ENCODE peak calls at places on chromosomes 16 and 17, in nine cellular contexts. M, E, R, G, C, W, D, J and T are unnamed samples.

GRCh38 chr16:67164599-67165061 is at the start of gene HSF4:
- DNase-seq in M (no peak), D (peak), E (no peak), G (no peak), W (no peak), R (peak), C (no peak), J (peak), T (no peak)

GRCh38 chr17:67365762-67366192 is 600 bp downstream of the PSMD12 start:
- DNase-seq in D (no peak), G (peak), E (no peak), M (no peak), J (no peak), W (no peak), R (no peak), C (no peak), T (no peak)

GRCh38 chr17:53630115-53630514 is 192.6 kb upstream of the KIF2B start:
- DNase-seq in R (no peak), W (no peak), M (no peak), D (no peak), E (no peak), G (no peak), C (no peak), J (no peak), T (no peak)

GRCh38 chr16:10495031-10495345 is 85.4 kb downstream of the EMP2 start:
- DNase-seq in E (no peak), G (no peak), M (no peak), J (no peak), W (no peak), C (no peak), D (no peak), R (no peak), T (no peak)

GRCh38 chr16:76278976-76279375 is 1.8 kb downstream of the CNTNAP4 start:
- DNase-seq in G (no peak), D (no peak), M (no peak), J (no peak), R (no peak), W (no peak), E (no peak), C (no peak), T (no peak)

GRCh38 chr16:31453255-31454204 is 5.8 kb upstream of the ARMC5 start:
- DNase-seq in W (no peak), C (no peak), J (peak), G (peak), R (peak), M (no peak), D (peak), E (no peak), T (no peak)

GRCh38 chr16:51137097-51137496 is 14.0 kb downstream of the SALL1 start:
- DNase-seq in E (no peak), J (no peak), M (no peak), C (no peak), W (no peak), R (no peak), G (no peak), D (no peak), T (no peak)

GRCh38 chr16:5580320-5580719 is 482.7 kb upstream of the EEF2KMT start:
- DNase-seq in R (no peak), C (no peak), M (no peak), J (no peak), W (no peak), D (no peak), G (no peak), E (no peak), T (no peak)

GRCh38 chr17:45668316-45668715 is 115.8 kb upstream of the CRHR1 start:
- DNase-seq in D (no peak), E (no peak), M (no peak), J (no peak), W (no peak), R (no peak), C (no peak), G (no peak), T (no peak)

GRCh38 chr17:51085150-51085805 is 35.4 kb downstream of the SPAG9 start:
- DNase-seq in W (no peak), C (no peak), D (no peak), M (no peak), E (no peak), R (no peak), J (no peak), G (peak), T (no peak)

GRCh38 chr16:11687606-11688519 is 19.6 kb downstream of the SNN start:
- DNase-seq in J (no peak), G (no peak), C (no peak), M (no peak), E (no peak), W (no peak), R (no peak), D (no peak), T (no peak)

GRCh38 chr16:85151603-85152413 is 39.5 kb upstream of the CIBAR2 start:
- DNase-seq in M (no peak), R (no peak), E (no peak), G (peak), W (peak), C (no peak), D (peak), J (peak), T (no peak)

GRCh38 chr16:28609631-28610594 is at the start of gene SULT1A1:
- DNase-seq in M (no peak), D (peak), C (peak), W (no peak), G (no peak), E (no peak), R (peak), J (peak), T (no peak)

GRCh38 chr17:47829870-47830269 is 1.5 kb downstream of the MRPL10 start:
- DNase-seq in M (no peak), G (no peak), R (no peak), E (no peak), C (no peak), W (no peak), J (no peak), D (no peak), T (no peak)

GRCh38 chr16:12459401-12459791 is 344.3 kb downstream of the CPPED1 start:
- DNase-seq in C (peak), G (no peak), R (no peak), W (peak), D (peak), J (peak), E (no peak), M (no peak), T (no peak)

GRCh38 chr17:5014357-5014756 is 16.6 kb downstream of the KIF1C start:
- DNase-seq in W (no peak), E (no peak), J (no peak), R (no peak), D (no peak), G (no peak), M (no peak), C (no peak), T (no peak)

GRCh38 chr17:75723201-75723930 is 2.1 kb downstream of the ITGB4 start:
- DNase-seq in D (peak), E (no peak), W (no peak), C (no peak), M (no peak), J (no peak), G (no peak), R (peak), T (no peak)

GRCh38 chr16:68447721-68448359 is 468 bp downstream of the SMPD3 start:
- DNase-seq in C (peak), E (no peak), R (no peak), G (no peak), D (no peak), W (no peak), J (no peak), M (no peak), T (no peak)

GRCh38 chr16:31093132-31093703 is 1.4 kb downstream of the VKORC1 start:
- DNase-seq in E (no peak), R (peak), D (peak), G (peak), W (no peak), J (no peak), C (no peak), M (no peak), T (no peak)

GRCh38 chr16:89114159-89114981 is 20.7 kb downstream of the ACSF3 start:
- DNase-seq in E (no peak), D (no peak), W (peak), R (peak), J (peak), C (peak), G (peak), M (no peak), T (no peak)

GRCh38 chr16:8955828-8956227 is 7.9 kb downstream of the USP7 start:
- DNase-seq in D (no peak), J (no peak), R (no peak), M (no peak), C (no peak), G (no peak), E (no peak), W (no peak), T (no peak)

GRCh38 chr17:28552201-28552999 is at the start of gene UNC119:
- DNase-seq in W (peak), M (no peak), D (peak), J (peak), G (peak), R (peak), C (peak), E (no peak), T (no peak)

GRCh38 chr16:51243836-51244483 is 92.9 kb upstream of the SALL1 start:
- DNase-seq in C (no peak), R (no peak), W (no peak), D (no peak), G (no peak), J (peak), E (no peak), M (no peak), T (peak)

GRCh38 chr16:56916571-56917403 is 15.2 kb upstream of the HERPUD1 start:
- DNase-seq in E (no peak), M (no peak), R (no peak), D (no peak), G (no peak), C (no peak), W (peak), J (no peak), T (no peak)

GRCh38 chr16:73753931-73754330 is 542.7 kb upstream of the PSMD7 start:
- DNase-seq in M (no peak), C (no peak), D (no peak), E (no peak), R (no peak), J (no peak), G (no peak), W (no peak), T (no peak)

GRCh38 chr17:29640413-29640812 is 17.7 kb upstream of the CORO6 start:
- DNase-seq in D (no peak), J (no peak), R (no peak), E (no peak), G (peak), C (no peak), M (no peak), W (no peak), T (no peak)

GRCh38 chr17:1484586-1485310 is 7.7 kb downstream of the MYO1C start:
- DNase-seq in D (peak), E (no peak), M (peak), W (peak), C (peak), R (peak), J (peak), G (no peak), T (no peak)
- TF ChIP-seq CTCF in D (no peak), E (no peak), M (peak), W (no peak), C (peak), R (no peak), J (peak), G (no peak), T (no peak)

GRCh38 chr16:1437606-1438005 is 6.7 kb downstream of the PERCC1 start:
- DNase-seq in C (no peak), G (no peak), D (no peak), J (no peak), M (no peak), E (no peak), W (no peak), R (no peak), T (no peak)

GRCh38 chr16:1438229-1439057 is 5.9 kb downstream of the CCDC154 start:
- DNase-seq in E (no peak), C (no peak), W (no peak), M (no peak), R (no peak), D (no peak), G (no peak), J (no peak), T (no peak)

GRCh38 chr16:1434644-1435592 is 4.0 kb downstream of the PERCC1 start:
- DNase-seq in G (no peak), R (no peak), M (no peak), C (no peak), E (no peak), D (no peak), W (no peak), J (no peak), T (no peak)

GRCh38 chr16:1436731-1437355 is 6.0 kb downstream of the PERCC1 start:
- DNase-seq in C (no peak), E (no peak), R (no peak), D (no peak), J (no peak), M (no peak), G (no peak), W (no peak), T (no peak)

GRCh38 chr16:1435921-1436697 is 5.2 kb downstream of the PERCC1 start:
- DNase-seq in E (no peak), G (no peak), R (no peak), M (no peak), J (no peak), D (no peak), W (no peak), C (no peak), T (no peak)
- TF ChIP-seq CTCF in E (no peak), G (no peak), R (no peak), M (no peak), J (no peak), D (no peak), W (no peak), C (no peak), T (no peak)

GRCh38 chr17:60163108-60163784 is 13.5 kb downstream of the CA4 start:
- DNase-seq in D (peak), E (no peak), J (no peak), M (no peak), C (no peak), G (no peak), W (no peak), R (no peak), T (no peak)
- TF ChIP-seq CTCF in D (no peak), E (no peak), J (no peak), M (peak), C (no peak), G (no peak), W (peak), R (no peak), T (no peak)

GRCh38 chr16:4291699-4292098 is 18.9 kb upstream of the TFAP4 start:
- DNase-seq in W (no peak), J (no peak), E (no peak), R (no peak), G (no peak), C (no peak), M (no peak), D (no peak), T (no peak)

GRCh38 chr16:4293181-4293716 is 20.4 kb upstream of the TFAP4 start:
- DNase-seq in R (no peak), W (no peak), M (no peak), C (no peak), G (no peak), J (no peak), E (no peak), D (no peak), T (no peak)

GRCh38 chr16:4293822-4294457 is 21.1 kb upstream of the TFAP4 start:
- DNase-seq in D (peak), M (no peak), J (peak), C (peak), W (no peak), G (peak), R (no peak), E (no peak), T (no peak)

GRCh38 chr16:4288148-4288921 is 15.5 kb upstream of the TFAP4 start:
- DNase-seq in G (peak), W (peak), M (no peak), C (peak), R (peak), D (peak), E (no peak), J (peak), T (no peak)

GRCh38 chr16:4290236-4290830 is 17.5 kb upstream of the TFAP4 start:
- DNase-seq in W (no peak), D (no peak), J (no peak), G (peak), R (no peak), M (peak), C (peak), E (no peak), T (no peak)
- TF ChIP-seq CTCF in W (no peak), D (no peak), J (no peak), G (peak), R (no peak), M (no peak), C (no peak), E (peak), T (peak)

DNA sequence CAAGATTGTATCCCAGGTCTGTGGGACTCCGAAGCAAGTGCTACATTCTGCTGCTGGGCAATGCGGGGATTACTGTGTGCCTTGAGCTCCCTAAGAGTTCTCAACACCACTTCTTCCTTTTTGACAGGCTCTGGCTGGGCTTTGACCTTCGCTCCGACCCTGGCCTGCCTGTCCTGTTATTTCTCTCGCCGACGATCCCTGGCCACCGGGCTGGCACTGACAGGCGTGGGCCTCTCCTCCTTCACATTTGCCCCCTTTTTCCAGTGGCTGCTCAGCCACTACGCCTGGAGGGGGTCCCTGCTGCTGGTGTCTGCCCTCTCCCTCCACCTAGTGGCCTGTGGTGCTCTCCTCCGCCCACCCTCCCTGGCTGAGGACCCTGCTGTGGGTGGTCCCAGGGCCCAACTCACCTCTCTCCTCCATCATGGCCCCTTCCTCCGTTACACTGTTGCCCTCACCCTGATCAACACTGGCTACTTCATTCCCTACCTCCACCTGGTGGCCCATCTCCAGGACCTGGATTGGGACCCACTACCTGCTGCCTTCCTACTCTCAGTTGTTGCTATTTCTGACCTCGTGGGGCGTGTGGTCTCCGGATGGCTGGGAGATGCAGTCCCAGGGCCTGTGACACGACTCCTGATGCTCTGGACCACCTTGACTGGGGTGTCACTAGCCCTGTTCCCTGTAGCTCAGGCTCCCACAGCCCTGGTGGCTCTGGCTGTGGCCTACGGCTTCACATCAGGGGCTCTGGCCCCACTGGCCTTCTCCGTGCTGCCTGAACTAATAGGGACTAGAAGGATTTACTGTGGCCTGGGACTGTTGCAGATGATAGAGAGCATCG is 2.4 kb downstream of the SLC16A13 start:
- DNase-seq in R (peak), D (no peak), C (no peak), G (no peak), E (no peak), J (peak), M (no peak), W (no peak), T (no peak)
- TF ChIP-seq CTCF in R (no peak), D (no peak), C (no peak), G (no peak), E (no peak), J (no peak), M (no peak), W (no peak), T (no peak)

DNA sequence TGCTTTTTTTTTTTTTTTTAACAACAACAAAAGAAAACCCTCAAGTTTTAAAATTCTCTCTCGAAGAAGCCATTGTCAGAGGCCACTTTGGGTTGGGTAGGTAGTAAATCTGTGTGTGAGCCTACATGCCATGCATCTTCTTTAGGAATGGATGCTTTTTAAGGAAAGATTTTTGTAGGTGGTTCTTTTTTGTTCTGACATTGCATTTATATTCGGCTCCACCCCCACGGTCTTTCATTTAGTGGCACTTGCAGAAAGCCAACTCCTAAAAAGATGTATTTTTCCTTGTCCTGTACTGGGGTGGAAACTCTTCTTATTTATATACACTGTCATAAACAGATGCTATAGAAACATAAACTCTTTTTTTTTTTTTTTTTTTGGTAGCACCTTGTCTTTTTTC is 35.1 kb downstream of the KCNJ2 start:
- DNase-seq in G (no peak), D (no peak), R (no peak), M (no peak), C (no peak), J (no peak), W (no peak), E (no peak), T (no peak)
- TF ChIP-seq CTCF in G (no peak), D (no peak), R (no peak), M (no peak), C (no peak), J (no peak), W (no peak), E (no peak), T (no peak)